ENCODE peak calls at places on chromosomes 11 and 22, in four cellular contexts. O is substantia nigra, W is SHP77, I is ELR. K is an unnamed sample.

GRCh38 chr22:43007519-43008102 is 7.3 kb downstream of the PACSIN2 start:
- DNase-seq in O (no peak), I (peak), W (no peak), K (no peak)

GRCh38 chr11:6387811-6388599 is 2.3 kb upstream of the SMPD1 start:
- DNase-seq in O (no peak), I (peak), W (no peak), K (no peak)

GRCh38 chr11:44066732-44067131 is 662 bp downstream of the ACCS start:
- DNase-seq in O (no peak), W (no peak), I (peak), K (peak)

GRCh38 chr11:86101941-86102407 is 33.1 kb upstream of the PICALM start:
- DNase-seq in W (no peak), I (peak), O (no peak), K (peak)

GRCh38 chr11:10770626-10771254 is 19.7 kb downstream of the CTR9 start:
- DNase-seq in W (no peak), I (peak), O (no peak), K (no peak)

GRCh38 chr22:41524283-41524682 is 20.0 kb downstream of the POLR3H start:
- DNase-seq in I (no peak), W (no peak), O (no peak), K (no peak)

GRCh38 chr11:47433991-47434786 is 8.0 kb upstream of the PSMC3 start:
- DNase-seq in W (no peak), O (no peak), I (no peak), K (no peak)

GRCh38 chr22:33038131-33038772 is 19.9 kb downstream of the SYN3 start:
- DNase-seq in W (no peak), I (no peak), O (no peak), K (no peak)

GRCh38 chr11:7637447-7638157 is 35.7 kb downstream of the CYB5R2 start:
- DNase-seq in I (peak), O (no peak), W (no peak), K (no peak)

GRCh38 chr11:124799384-124800225 is 601 bp downstream of the MSANTD2 start:
- DNase-seq in W (no peak), O (no peak), I (peak), K (no peak)

GRCh38 chr22:35842519-35842913 is 124.8 kb downstream of the APOL5 start:
- DNase-seq in W (no peak), O (no peak), I (no peak), K (no peak)

GRCh38 chr22:38028344-38029130 is 28.7 kb upstream of the PICK1 start:
- DNase-seq in O (no peak), W (no peak), I (no peak), K (no peak)

GRCh38 chr22:21564411-21564810 is 3.1 kb upstream of the UBE2L3 start:
- DNase-seq in O (no peak), I (no peak), W (no peak), K (no peak)

GRCh38 chr11:3970101-3970500 is 114.6 kb downstream of the STIM1 start:
- DNase-seq in I (no peak), O (no peak), W (no peak), K (no peak)

GRCh38 chr11:62855571-62856332 is 16.4 kb upstream of the WDR74 start:
- DNase-seq in O (peak), I (peak), W (peak), K (peak)

GRCh38 chr11:17967661-17968060 is 45.2 kb downstream of the SERGEF start:
- DNase-seq in O (no peak), I (no peak), W (no peak), K (no peak)

GRCh38 chr11:134757633-134758032 is 345.6 kb upstream of the B3GAT1 start:
- DNase-seq in I (no peak), O (no peak), W (no peak), K (no peak)

GRCh38 chr22:48979482-48979881 is 848.2 kb downstream of the BRD1 start:
- DNase-seq in I (no peak), W (peak), O (no peak), K (no peak)

GRCh38 chr22:18952022-18952421 is 15.9 kb upstream of the PRODH start:
- DNase-seq in W (no peak), I (no peak), O (no peak), K (no peak)

GRCh38 chr11:63761173-63761572 is 7.4 kb downstream of the ZFTA start:
- DNase-seq in I (no peak), O (no peak), W (no peak), K (no peak)